ENCODE peak calls at places on chromosomes 5 and 9, in five cellular contexts. M, N, U, F and L are unnamed samples.

GRCh38 chr9:849431-849830 is 7.9 kb downstream of the DMRT1 start:
- DNase-seq in M (no peak), N (no peak), U (no peak), F (no peak), L (no peak)

GRCh38 chr5:1180841-1181271 is 20.5 kb upstream of the SLC6A19 start:
- DNase-seq in M (no peak), N (no peak), U (no peak), F (no peak), L (no peak)

GRCh38 chr9:37529111-37529510 is 43.4 kb downstream of the POLR1E start:
- DNase-seq in M (no peak), N (peak), U (peak), F (peak), L (no peak)

GRCh38 chr5:17151686-17152085 is 65.7 kb upstream of the BASP1 start:
- DNase-seq in M (no peak), N (no peak), U (no peak), F (no peak), L (no peak)

GRCh38 chr9:133830310-133830709 is 92.2 kb upstream of the SARDH start:
- DNase-seq in M (no peak), N (no peak), U (no peak), F (no peak), L (no peak)

GRCh38 chr5:40226906-40227305 is 452.8 kb upstream of the PTGER4 start:
- DNase-seq in M (no peak), N (no peak), U (no peak), F (no peak), L (no peak)

GRCh38 chr5:142360607-142361120 is 35.8 kb upstream of the SPRY4 start:
- DNase-seq in M (no peak), N (no peak), U (no peak), F (peak), L (no peak)

GRCh38 chr9:92736816-92737606 is 27.6 kb downstream of the BICD2 start:
- DNase-seq in M (no peak), N (no peak), U (no peak), F (no peak), L (no peak)

GRCh38 chr9:126613656-126614055 is at the start of gene LMX1B:
- DNase-seq in M (peak), N (no peak), U (no peak), F (no peak), L (no peak)

GRCh38 chr5:173453167-173453566 is 125.0 kb upstream of the STC2 start:
- DNase-seq in M (no peak), N (no peak), U (no peak), F (no peak), L (no peak)